ENCODE peak calls at places on chromosomes 13 and 19, in six cellular contexts. K, H, R, I, L and W are unnamed samples.

GRCh38 chr13:100485265-100485664 is 103.3 kb downstream of the GGACT start:
- DNase-seq in H (no peak), R (no peak), K (no peak), I (no peak), L (no peak), W (no peak)

GRCh38 chr19:54952591-54953344 is 5.4 kb upstream of the NLRP7 start:
- DNase-seq in L (no peak), K (no peak), H (no peak), R (no peak), I (no peak), W (peak; percentile 37)

GRCh38 chr19:31962565-31962996 is 382.8 kb upstream of the ZNF507 start:
- DNase-seq in R (no peak), L (no peak), I (no peak), K (no peak), H (no peak), W (no peak)

GRCh38 chr19:34241513-34242337 is 12.6 kb upstream of the GARRE1 start:
- DNase-seq in K (no peak), L (no peak), R (no peak), I (peak; percentile 65), H (no peak), W (no peak)

GRCh38 chr19:54729416-54730188 is 5.4 kb downstream of the KIR3DL3 start:
- DNase-seq in K (no peak), I (no peak), L (no peak), R (no peak), H (no peak), W (no peak)

GRCh38 chr13:26327905-26328304 is 74.0 kb downstream of the CDK8 start:
- DNase-seq in K (no peak), H (no peak), I (no peak), L (no peak), R (no peak), W (no peak)

GRCh38 chr13:110154370-110155031 is 152.5 kb downstream of the COL4A1 start:
- DNase-seq in K (no peak), I (no peak), R (no peak), H (no peak), L (no peak), W (no peak)

GRCh38 chr13:32553720-32554119 is 15.1 kb upstream of the N4BP2L2 start:
- DNase-seq in H (no peak), R (no peak), I (no peak), K (no peak), L (no peak), W (no peak)

GRCh38 chr13:114035583-114036501 is 62.0 kb upstream of the C13orf46 start:
- DNase-seq in H (no peak), L (peak; percentile 40), K (no peak), R (no peak), I (no peak), W (no peak)

GRCh38 chr13:113979791-113980471 is 6.1 kb upstream of the C13orf46 start:
- DNase-seq in I (no peak), L (no peak), H (no peak), R (no peak), K (no peak), W (no peak)

GRCh38 chr13:51923983-51924539 is 62.3 kb downstream of the CCDC70 start:
- DNase-seq in L (no peak), K (no peak), I (no peak), H (no peak), R (no peak), W (no peak)

GRCh38 chr13:112818040-112818697 is 128.3 kb downstream of the ATP11A start:
- DNase-seq in H (no peak), R (no peak), L (no peak), I (no peak), K (no peak), W (no peak)

GRCh38 chr19:13600802-13601201 is 94.5 kb upstream of the CACNA1A start:
- DNase-seq in K (no peak), L (no peak), H (no peak), R (no peak), I (no peak), W (no peak)

GRCh38 chr19:8826371-8826770 is 5.7 kb downstream of the ZNF558 start:
- DNase-seq in R (no peak), I (no peak), H (no peak), K (no peak), L (no peak), W (no peak)

GRCh38 chr19:2208975-2209374 is 27.2 kb downstream of the PLEKHJ1 start:
- DNase-seq in R (no peak), I (no peak), H (no peak), K (no peak), L (no peak), W (no peak)

GRCh38 chr13:34655554-34655953 is 286.5 kb upstream of the NBEA start:
- DNase-seq in I (no peak), K (no peak), H (no peak), L (no peak), R (no peak), W (no peak)

GRCh38 chr13:28464861-28465260 is 30.1 kb downstream of the FLT1 start:
- DNase-seq in K (no peak), R (no peak), L (no peak), I (no peak), H (no peak), W (no peak)

GRCh38 chr13:75554981-75555380 is 5.4 kb downstream of the UCHL3 start:
- DNase-seq in R (no peak), L (no peak), H (no peak), K (no peak), I (no peak), W (no peak)

GRCh38 chr19:35890113-35890650 is 10.2 kb downstream of the NFKBID start:
- DNase-seq in R (no peak), I (no peak), H (no peak), K (no peak), L (no peak), W (no peak)

GRCh38 chr19:571127-571974 is 1.0 kb upstream of the BSG start:
- DNase-seq in H (peak; percentile 69), I (peak; percentile 76), R (no peak), K (peak; percentile 53), L (no peak), W (no peak)

GRCh38 chr13:24624801-24625231 is 55.4 kb upstream of the ATP12A start:
- DNase-seq in R (no peak), I (no peak), H (no peak), L (no peak), K (no peak), W (peak; percentile 15)

GRCh38 chr19:10593820-10594637 is 6.9 kb upstream of the AP1M2 start:
- DNase-seq in K (peak; percentile 56), I (no peak), R (no peak), L (peak; percentile 61), H (no peak), W (peak; percentile 42)

DNA sequence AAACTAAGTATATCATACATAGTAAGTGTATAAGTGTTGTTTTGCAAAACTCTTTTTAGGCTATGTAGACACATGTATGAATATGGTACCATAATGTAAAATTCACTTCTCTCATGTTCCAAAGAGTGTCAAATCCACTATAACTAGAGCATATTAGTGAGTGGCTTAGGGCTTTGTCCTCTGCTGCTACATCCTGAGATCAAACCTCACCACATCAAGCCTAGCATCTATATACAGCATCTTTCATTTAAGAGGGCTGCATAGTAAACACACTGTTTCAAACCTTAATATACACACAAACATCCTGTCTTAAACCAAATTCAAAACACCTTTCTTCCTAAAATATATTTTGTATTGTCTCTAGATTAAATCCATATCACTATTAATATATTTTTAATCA is 38.6 kb downstream of the ELF1 start:
- DNase-seq in I (no peak), R (no peak), H (peak; percentile 51), L (no peak), K (no peak), W (no peak)
- H3K4me3 ChIP-seq in I (no peak overlapping the region), R (peak overlapping the region; percentile 54), H (peak overlapping the region; percentile 81), L (no peak overlapping the region), K (no peak overlapping the region), W (peak overlapping the region; percentile 21)

GRCh38 chr19:18191640-18192062 is 1.4 kb upstream of the MPV17L2 start:
- DNase-seq in L (no peak), H (no peak), K (no peak), I (peak; percentile 38), R (no peak), W (no peak)
- H3K4me3 ChIP-seq in L (peak overlapping the region; percentile 74), H (peak overlapping the region; percentile 67), K (no peak overlapping the region), I (peak overlapping the region; percentile 46), R (peak overlapping the region; percentile 63), W (no peak overlapping the region)

GRCh38 chr19:3668331-3669133 is 31.7 kb downstream of the PIP5K1C start:
- DNase-seq in K (no peak), I (no peak), H (no peak), L (no peak), R (no peak), W (peak; percentile 20)
- H3K4me3 ChIP-seq in K (no peak overlapping the region), I (no peak overlapping the region), H (no peak overlapping the region), L (no peak overlapping the region), R (no peak overlapping the region), W (no peak overlapping the region)

GRCh38 chr13:23159205-23159586 is 21.6 kb upstream of the SGCG start:
- DNase-seq in H (no peak), K (no peak), R (peak; percentile 33), L (peak; percentile 42), I (peak; percentile 42), W (peak; percentile 53)

GRCh38 chr13:23161176-23161825 is 19.5 kb upstream of the SGCG start:
- DNase-seq in L (peak; percentile 46), R (no peak), H (no peak), K (no peak), I (no peak), W (no peak)

GRCh38 chr13:23160241-23161175 is 20.3 kb upstream of the SGCG start:
- DNase-seq in L (peak; percentile 43), H (no peak), R (no peak), I (no peak), K (no peak), W (no peak)

GRCh38 chr13:23159587-23160240 is 21.1 kb upstream of the SGCG start:
- DNase-seq in H (no peak), I (no peak), K (no peak), R (no peak), L (no peak), W (no peak)
- H3K4me3 ChIP-seq in H (no peak overlapping the region), I (no peak overlapping the region), K (peak overlapping the region; percentile 12), R (peak overlapping the region; percentile 53), L (peak overlapping the region; percentile 62), W (no peak overlapping the region)

GRCh38 chr19:43697295-43697694 is 18.6 kb upstream of the IRGC start:
- DNase-seq in L (no peak), H (no peak), I (no peak), R (no peak), K (no peak), W (no peak)

GRCh38 chr19:43704002-43704705 is 11.7 kb upstream of the IRGC start:
- DNase-seq in R (no peak), K (no peak), L (no peak), H (no peak), I (peak; percentile 31), W (no peak)

GRCh38 chr19:43699506-43700367 is 16.1 kb upstream of the IRGC start:
- DNase-seq in L (no peak), I (peak; percentile 51), H (no peak), K (no peak), R (peak; percentile 34), W (peak; percentile 42)

GRCh38 chr19:43695985-43696729 is 19.7 kb upstream of the IRGC start:
- DNase-seq in I (no peak), R (no peak), L (no peak), H (no peak), K (no peak), W (no peak)

GRCh38 chr19:43700368-43701015 is 15.4 kb upstream of the IRGC start:
- DNase-seq in I (peak; percentile 57), H (no peak), L (peak; percentile 67), R (peak; percentile 30), K (peak; percentile 37), W (peak; percentile 76)
- H3K4me3 ChIP-seq in I (no peak overlapping the region), H (no peak overlapping the region), L (peak overlapping the region; percentile 20), R (peak overlapping the region; percentile 43), K (no peak overlapping the region), W (peak overlapping the region; percentile 38)